ENCODE peak calls at places on chromosomes 5 and 9, in four cellular contexts. W is psoas muscle, P is heart right ventricle, E is heart left ventricle. D is an unnamed sample. For H3K9me3 and H3K4me1, the result is how much of the 10 kb centered on the place peaks cover.

GRCh38 chr5:147935032-147935431 is 28.7 kb upstream of the C5orf46 start:
- DNase-seq in P (no peak), E (no peak), W (no peak), D (no peak)

GRCh38 chr5:88660326-88660946 is 222.5 kb downstream of the MEF2C start:
- DNase-seq in E (no peak), P (no peak), W (no peak), D (no peak)

GRCh38 chr9:87431831-87432230 is 65.8 kb upstream of the DAPK1 start:
- DNase-seq in E (no peak), P (no peak), W (no peak), D (no peak)

GRCh38 chr5:73957397-73958001 is 331.5 kb downstream of the ARHGEF28 start:
- DNase-seq in E (no peak), W (no peak), P (no peak), D (no peak)

GRCh38 chr5:8842906-8843590 is 702.8 kb downstream of the SEMA5A start:
- DNase-seq in P (no peak), E (no peak), W (no peak), D (no peak)

GRCh38 chr5:157108961-157109360 is at the start of gene HAVCR2:
- DNase-seq in P (no peak), W (no peak), E (peak), D (peak)

GRCh38 chr5:180533845-180534244 is 39.7 kb downstream of the CNOT6 start:
- DNase-seq in P (no peak), E (no peak), W (no peak), D (no peak)

GRCh38 chr5:73540192-73540591 is 25.2 kb downstream of the ANKRA2 start:
- DNase-seq in E (no peak), W (no peak), P (no peak), D (no peak)

DNA sequence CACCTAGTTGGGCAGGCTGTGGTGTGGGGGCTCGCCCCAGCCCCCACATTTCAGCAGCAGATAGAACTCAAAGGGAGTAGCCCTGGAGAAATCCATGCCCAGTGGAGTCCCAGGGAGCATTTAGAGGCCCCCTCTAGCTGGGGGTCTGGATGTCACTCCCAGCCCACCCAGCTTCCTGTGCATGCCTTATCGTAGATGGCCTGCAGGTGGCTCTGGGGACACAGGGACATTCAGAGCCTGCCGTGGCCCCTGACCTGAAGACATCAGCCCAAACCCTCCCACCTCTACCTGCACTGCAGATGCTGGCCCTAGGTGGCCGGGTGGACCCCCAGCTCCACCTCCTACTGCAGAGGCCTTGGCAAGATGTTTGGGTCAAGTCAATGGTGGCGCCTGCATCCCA is 49.0 kb upstream of the LMX1B start:
- DNase-seq in E (no peak), P (no peak), W (no peak), D (no peak)
- TF ChIP-seq CTCF in E (no peak), P (no peak), W (no peak), D (no peak)

GRCh38 chr5:138515571-138516275 is 27.3 kb downstream of the ETF1 start:
- DNase-seq in W (no peak), P (no peak), E (no peak), D (no peak)
- H3K9me3 ChIP-seq in W (under half), P (under half), E (under half), D (under half)

GRCh38 chr5:78642701-78643100 is 5.9 kb downstream of the LHFPL2 start:
- DNase-seq in P (no peak), E (no peak), W (no peak), D (no peak)

GRCh38 chr5:78641060-78641474 is 7.5 kb downstream of the LHFPL2 start:
- DNase-seq in E (no peak), W (no peak), P (no peak), D (no peak)

GRCh38 chr5:78639811-78640210 is 8.8 kb downstream of the LHFPL2 start:
- DNase-seq in E (no peak), P (no peak), W (no peak), D (no peak)

GRCh38 chr5:78638973-78639669 is 9.5 kb downstream of the LHFPL2 start:
- DNase-seq in W (no peak), P (no peak), E (no peak), D (no peak)

GRCh38 chr5:78640622-78641021 is 8.0 kb downstream of the LHFPL2 start:
- DNase-seq in P (no peak), E (no peak), W (no peak), D (no peak)
- H3K4me1 ChIP-seq in P (half or more), E (under half), W (under half), D (under half)

DNA sequence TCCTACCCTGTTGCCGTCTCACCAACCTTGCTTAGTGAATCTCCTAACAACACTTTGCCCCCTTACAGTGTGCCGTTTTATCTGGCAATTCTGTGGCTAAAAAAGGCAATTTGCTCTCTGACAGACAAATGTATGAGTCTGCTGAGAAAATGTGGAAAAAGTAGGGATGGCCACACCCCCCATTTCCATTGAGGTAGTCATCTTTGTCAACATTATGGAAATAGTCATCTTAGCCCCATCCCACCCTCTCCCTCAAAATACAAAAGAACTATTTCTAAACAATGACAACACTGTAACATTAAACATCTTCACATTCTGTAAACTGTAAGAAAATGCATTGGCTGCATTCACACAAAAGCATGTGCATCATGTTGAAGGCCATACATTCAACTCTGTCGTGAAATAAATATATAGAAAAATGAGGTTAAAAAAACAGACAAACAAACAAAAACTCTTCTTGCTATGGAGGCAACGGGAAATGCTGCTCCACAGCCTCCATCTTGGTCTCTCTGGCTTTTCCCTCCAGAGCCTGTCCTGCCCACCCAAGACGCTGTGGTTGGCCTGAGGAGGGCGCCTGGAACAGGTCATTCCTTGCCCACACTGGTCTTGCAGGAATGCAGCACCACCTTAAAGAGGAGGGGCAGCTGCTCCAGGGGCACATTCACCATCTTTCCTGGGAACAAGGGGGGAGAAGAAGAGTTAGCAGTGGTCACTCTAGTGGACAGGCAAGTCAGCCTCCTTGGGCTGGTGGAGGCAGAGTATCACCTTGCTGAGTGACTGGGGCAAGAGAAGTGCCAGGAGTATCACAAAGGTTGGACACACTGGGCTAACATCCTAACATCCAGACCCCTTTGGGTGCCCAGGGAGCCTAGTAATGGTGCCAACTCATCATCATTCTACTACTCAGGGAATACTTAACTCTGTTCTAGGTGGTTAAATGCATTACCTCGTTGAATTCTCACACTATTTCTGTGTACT is 15.2 kb upstream of the NR5A1 start:
- DNase-seq in W (no peak), E (no peak), P (no peak), D (no peak)
- TF ChIP-seq CTCF in W (no peak), E (no peak), P (no peak), D (no peak)

DNA sequence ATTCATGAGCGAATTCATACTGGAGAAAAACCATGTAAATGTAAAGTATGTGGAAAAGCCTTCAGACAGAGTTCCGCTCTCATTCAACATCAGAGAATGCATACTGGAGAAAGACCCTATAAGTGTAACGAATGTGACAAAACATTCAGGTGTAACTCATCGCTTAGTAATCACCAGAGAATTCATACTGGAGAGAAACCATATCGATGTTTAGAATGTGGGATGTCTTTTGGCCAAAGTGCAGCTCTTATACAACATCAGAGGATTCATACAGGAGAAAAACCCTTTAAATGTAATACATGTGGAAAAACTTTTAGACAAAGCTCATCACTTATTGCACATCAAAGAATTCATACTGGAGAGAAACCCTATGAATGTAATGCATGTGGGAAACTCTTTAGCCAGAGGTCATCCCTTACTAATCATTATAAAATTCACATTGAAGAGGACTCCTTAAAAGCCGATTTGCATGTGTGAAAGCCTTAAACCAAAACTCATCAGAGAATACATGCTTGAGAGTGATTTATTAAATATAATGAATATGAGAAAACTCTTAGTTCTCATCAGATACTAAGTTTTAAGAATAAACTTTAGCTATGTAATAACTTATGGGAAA is 11.8 kb upstream of the ZFP2 start:
- DNase-seq in P (no peak), E (no peak), W (no peak), D (no peak)
- H3K9me3 ChIP-seq in P (half or more), E (half or more), W (half or more), D (under half)

DNA sequence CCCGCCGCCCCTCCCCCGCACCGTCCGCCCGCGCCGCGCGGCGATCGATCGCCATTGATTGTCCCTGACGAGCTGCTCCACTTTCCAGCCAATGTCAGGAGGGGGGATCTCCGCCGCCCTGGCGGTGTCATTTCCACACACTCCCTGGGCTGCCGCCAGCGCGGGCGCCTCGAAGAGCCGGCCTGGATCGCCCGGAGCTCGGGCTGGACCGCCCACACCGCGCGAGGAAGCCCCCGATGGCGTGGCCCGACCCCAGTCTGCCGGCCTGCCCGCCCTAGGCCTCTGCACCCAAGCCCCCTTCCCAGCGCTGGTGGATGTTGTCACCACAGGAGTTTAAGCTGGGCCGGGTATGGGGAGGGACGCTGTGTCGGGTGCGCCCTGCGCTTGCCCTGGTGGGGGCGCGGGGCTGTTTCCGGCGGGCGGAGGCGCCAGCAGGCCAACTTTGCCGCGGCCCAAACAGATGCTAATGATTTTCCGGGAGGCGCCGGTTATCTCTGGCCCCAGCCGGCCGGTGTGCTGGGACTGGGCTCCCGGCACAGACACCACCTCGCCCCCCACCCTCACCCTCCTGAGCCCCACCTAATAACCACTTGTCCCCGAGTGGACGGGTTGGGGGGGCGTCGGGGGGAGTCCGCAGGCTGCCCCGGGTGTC is 10.6 kb upstream of the CXXC5 start:
- DNase-seq in W (peak), P (peak), E (peak), D (peak)
- H3K4me1 ChIP-seq in W (half or more), P (half or more), E (under half), D (under half)

GRCh38 chr9:2623866-2624682 is 2.5 kb downstream of the VLDLR start:
- DNase-seq in P (no peak), E (no peak), W (no peak), D (no peak)

GRCh38 chr9:2623046-2623865 is 1.7 kb downstream of the VLDLR start:
- DNase-seq in P (peak), W (peak), E (peak), D (no peak)

GRCh38 chr9:2628926-2629325 is 7.3 kb downstream of the VLDLR start:
- DNase-seq in E (no peak), W (no peak), P (no peak), D (no peak)

GRCh38 chr9:2622361-2623045 is 916 bp downstream of the VLDLR start:
- DNase-seq in E (peak), P (peak), W (peak), D (no peak)

GRCh38 chr9:2625427-2625826 is 3.8 kb downstream of the VLDLR start:
- DNase-seq in W (no peak), E (no peak), P (no peak), D (no peak)
- TF ChIP-seq CTCF in W (no peak), E (no peak), P (no peak), D (no peak)

GRCh38 chr9:100052375-100052774 is 46.4 kb downstream of the ERP44 start:
- DNase-seq in P (no peak), E (no peak), W (no peak), D (no peak)

GRCh38 chr9:100049551-100049950 is 49.2 kb downstream of the ERP44 start:
- DNase-seq in P (no peak), E (no peak), W (no peak), D (no peak)
- H3K9me3 ChIP-seq in P (under half), E (under half), W (under half), D (under half)

GRCh38 chr5:39231705-39232525 is 12.6 kb upstream of the FYB1 start:
- DNase-seq in P (no peak), W (no peak), E (no peak), D (no peak)
- H3K4me1 ChIP-seq in P (under half), W (under half), E (under half), D (under half)

DNA sequence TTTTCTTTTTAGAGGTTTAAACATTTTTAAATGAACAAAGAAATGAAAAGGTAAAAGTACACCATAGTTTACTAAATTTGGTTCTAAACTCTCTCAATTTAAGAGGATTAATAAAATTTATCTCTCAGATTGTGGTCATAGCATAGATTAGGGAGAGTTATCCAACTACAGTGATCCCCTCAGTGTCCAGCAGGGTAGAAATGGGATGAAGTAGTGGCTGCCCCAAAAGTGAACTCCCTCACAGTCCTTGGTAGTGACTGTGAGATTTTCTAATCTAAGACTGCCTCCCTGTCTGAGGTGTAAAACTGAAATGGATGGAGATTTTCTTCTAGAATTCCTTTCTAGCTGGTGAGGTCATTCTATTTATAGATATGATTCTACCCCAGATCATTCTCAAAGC is 455.5 kb downstream of the ACTL7B start:
- DNase-seq in E (no peak), W (no peak), P (no peak), D (no peak)
- TF ChIP-seq CTCF in E (no peak), W (no peak), P (no peak), D (no peak)

D was measured in CD8-positive, alpha-beta T cell.